ENCODE peak calls at places on chromosomes 5 and 9, in six cellular contexts. One of them, this sample, is unnamed.

GRCh38 chr9:125867752-125868400 is 120.7 kb downstream of the PBX3 start:
- DNase-seq in fibroblast of lung: no peak
- DNase-seq in NCI-H345: peak
- DNase-seq in astrocyte: no peak
- DNase-seq in dorsolateral prefrontal cortex: no peak
- DNase-seq in H9: no peak
- DNase-seq in this sample: peak

GRCh38 chr5:1950708-1951103 is 68.0 kb upstream of the IRX4 start:
- DNase-seq in fibroblast of lung: no peak
- DNase-seq in NCI-H345: no peak
- DNase-seq in astrocyte: no peak
- DNase-seq in dorsolateral prefrontal cortex: no peak
- DNase-seq in H9: no peak
- DNase-seq in this sample: no peak

GRCh38 chr5:123582570-123583293 is 70.8 kb downstream of the CSNK1G3 start:
- DNase-seq in fibroblast of lung: no peak
- DNase-seq in NCI-H345: no peak
- DNase-seq in astrocyte: no peak
- DNase-seq in dorsolateral prefrontal cortex: no peak
- DNase-seq in H9: no peak
- DNase-seq in this sample: no peak

GRCh38 chr5:107858324-107858723 is 187.6 kb upstream of the EFNA5 start:
- DNase-seq in fibroblast of lung: no peak
- DNase-seq in NCI-H345: no peak
- DNase-seq in astrocyte: no peak
- DNase-seq in dorsolateral prefrontal cortex: no peak
- DNase-seq in H9: no peak
- DNase-seq in this sample: no peak

GRCh38 chr9:132673355-132673754 is 3.1 kb downstream of the GTF3C4 start:
- DNase-seq in fibroblast of lung: peak
- DNase-seq in NCI-H345: no peak
- DNase-seq in astrocyte: peak
- DNase-seq in dorsolateral prefrontal cortex: no peak
- DNase-seq in H9: peak
- DNase-seq in this sample: peak

GRCh38 chr5:75571547-75571946 is 39.7 kb upstream of the ANKDD1B start:
- DNase-seq in fibroblast of lung: no peak
- DNase-seq in NCI-H345: no peak
- DNase-seq in astrocyte: no peak
- DNase-seq in dorsolateral prefrontal cortex: no peak
- DNase-seq in H9: no peak
- DNase-seq in this sample: no peak

GRCh38 chr5:13427859-13428557 is 516.5 kb downstream of the DNAH5 start:
- DNase-seq in fibroblast of lung: no peak
- DNase-seq in NCI-H345: no peak
- DNase-seq in astrocyte: no peak
- DNase-seq in dorsolateral prefrontal cortex: no peak
- DNase-seq in H9: no peak
- DNase-seq in this sample: no peak

GRCh38 chr9:98657897-98658296 is 50.8 kb downstream of the GABBR2 start:
- DNase-seq in fibroblast of lung: peak
- DNase-seq in NCI-H345: no peak
- DNase-seq in astrocyte: peak
- DNase-seq in dorsolateral prefrontal cortex: no peak
- DNase-seq in H9: no peak
- DNase-seq in this sample: peak

GRCh38 chr5:52554297-52554696 is 233.4 kb upstream of the ITGA1 start:
- DNase-seq in fibroblast of lung: no peak
- DNase-seq in NCI-H345: no peak
- DNase-seq in astrocyte: no peak
- DNase-seq in dorsolateral prefrontal cortex: no peak
- DNase-seq in H9: no peak
- DNase-seq in this sample: no peak

GRCh38 chr5:38678079-38678478 is 121.6 kb upstream of the LIFR start:
- DNase-seq in fibroblast of lung: no peak
- DNase-seq in NCI-H345: no peak
- DNase-seq in astrocyte: no peak
- DNase-seq in dorsolateral prefrontal cortex: no peak
- DNase-seq in H9: no peak
- DNase-seq in this sample: no peak

GRCh38 chr5:126360467-126360866 is 62.7 kb upstream of the GRAMD2B start:
- DNase-seq in fibroblast of lung: no peak
- DNase-seq in NCI-H345: no peak
- DNase-seq in astrocyte: no peak
- DNase-seq in dorsolateral prefrontal cortex: no peak
- DNase-seq in H9: no peak
- DNase-seq in this sample: peak

GRCh38 chr9:31608881-31609280 is 775.6 kb upstream of the ACO1 start:
- DNase-seq in fibroblast of lung: no peak
- DNase-seq in NCI-H345: no peak
- DNase-seq in astrocyte: no peak
- DNase-seq in dorsolateral prefrontal cortex: no peak
- DNase-seq in H9: no peak
- DNase-seq in this sample: no peak

GRCh38 chr9:115393976-115394775 is 276.2 kb upstream of the TNC start:
- DNase-seq in fibroblast of lung: peak
- DNase-seq in NCI-H345: no peak
- DNase-seq in astrocyte: no peak
- DNase-seq in dorsolateral prefrontal cortex: no peak
- DNase-seq in H9: no peak
- DNase-seq in this sample: peak

GRCh38 chr9:8579661-8580060 is 780.1 kb upstream of the DMAC1 start:
- DNase-seq in fibroblast of lung: no peak
- DNase-seq in NCI-H345: no peak
- DNase-seq in astrocyte: no peak
- DNase-seq in dorsolateral prefrontal cortex: no peak
- DNase-seq in H9: no peak
- DNase-seq in this sample: peak